ENCODE peak calls at places on chromosomes 16 and 17, in ten cellular contexts. A is testis; T is right lobe of liver; W is A549; O is NT2/D1; N is hepatocyte; M is esophagus squamous epithelium; I is naive thymus-derived CD4-positive, alpha-beta T cell; E is tibial nerve; F is transverse colon. H is an unnamed sample. For H3K9me3, the result is how much of the 10 kb centered on the place peaks cover.

GRCh38 chr17:17053446-17054379 is 11.5 kb downstream of the MPRIP start:
- DNase-seq in A (no peak), T (no peak), W (no peak), O (no peak), N (no peak), M (no peak), I (no peak), E (no peak), F (no peak), H (no peak)

GRCh38 chr17:27630607-27631408 is at the start of gene LGALS9:
- DNase-seq in A (no peak), T (no peak), W (no peak), O (no peak), N (no peak), M (no peak), I (peak), E (no peak), F (peak), H (peak)

GRCh38 chr16:29815032-29815721 is 775 bp upstream of the PAGR1 start:
- DNase-seq in A (peak), T (no peak), W (no peak), O (no peak), N (peak), M (no peak), I (no peak), E (no peak), F (no peak), H (peak)

GRCh38 chr17:49748791-49749190 is 15.1 kb downstream of the FAM117A start:
- DNase-seq in A (no peak), T (no peak), W (no peak), O (no peak), N (no peak), M (no peak), I (no peak), E (no peak), F (peak), H (no peak)

GRCh38 chr16:62832214-62832613 is 796.0 kb upstream of the CDH8 start:
- DNase-seq in A (no peak), T (no peak), W (no peak), O (no peak), N (no peak), M (no peak), I (no peak), E (no peak), F (no peak), H (no peak)

GRCh38 chr16:88941051-88941932 is 35.7 kb downstream of the CBFA2T3 start:
- DNase-seq in A (no peak), T (no peak), W (no peak), O (no peak), N (peak), M (no peak), I (peak), E (no peak), F (peak), H (no peak)

GRCh38 chr17:74444406-74444805 is 12.5 kb downstream of the GPRC5C start:
- DNase-seq in A (peak), T (peak), W (no peak), O (no peak), N (no peak), M (no peak), I (no peak), E (peak), F (no peak), H (peak)

GRCh38 chr17:55348749-55349354 is 72.8 kb downstream of the MMD start:
- DNase-seq in A (peak), T (peak), W (peak), O (no peak), N (peak), M (no peak), I (peak), E (peak), F (peak), H (peak)

GRCh38 chr16:2364638-2365210 is 24.2 kb upstream of the ABCA3 start:
- DNase-seq in A (no peak), T (no peak), W (no peak), O (no peak), N (peak), M (no peak), I (no peak), E (no peak), F (no peak), H (no peak)
- H3K9me3 ChIP-seq in A (under half), T (under half), W (under half), O (under half), N (under half), M (under half), I (under half), E (under half), F (under half), H (under half)

GRCh38 chr17:21399476-21400203 is 23.5 kb downstream of the KCNJ12 start:
- DNase-seq in A (no peak), T (no peak), W (no peak), O (no peak), N (no peak), M (no peak), I (no peak), E (no peak), F (no peak), H (no peak)
- H3K4me3 ChIP-seq in A (no peak), T (no peak), W (no peak), O (no peak), N (no peak), M (no peak), I (no peak), E (no peak), F (no peak), H (no peak)

DNA sequence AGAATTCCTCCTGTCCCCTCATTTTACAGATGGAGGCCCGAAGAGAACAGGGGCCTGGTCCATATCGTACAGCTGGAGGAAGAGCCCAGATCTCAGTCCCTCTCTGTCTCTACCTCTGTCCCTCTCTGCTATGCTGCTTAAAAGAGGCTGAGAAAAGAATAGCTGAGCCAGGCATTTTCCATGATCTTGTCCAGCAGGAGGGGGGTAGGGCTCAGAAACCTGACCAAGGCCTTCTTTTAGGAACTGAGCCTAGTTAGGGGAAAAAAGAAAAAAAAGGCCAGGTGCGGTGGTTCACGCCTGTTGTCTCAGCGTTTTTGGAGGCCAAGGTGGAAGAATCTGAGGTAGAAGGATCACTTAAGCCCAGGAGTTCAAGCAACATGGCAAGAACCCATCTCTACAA is 84.2 kb downstream of the MGAT5B start:
- DNase-seq in A (no peak), T (no peak), W (no peak), O (no peak), N (no peak), M (no peak), I (no peak), E (no peak), F (no peak), H (no peak)
- H3K9me3 ChIP-seq in A (under half), T (under half), W (under half), O (under half), N (under half), M (under half), I (under half), E (under half), F (under half), H (under half)

DNA sequence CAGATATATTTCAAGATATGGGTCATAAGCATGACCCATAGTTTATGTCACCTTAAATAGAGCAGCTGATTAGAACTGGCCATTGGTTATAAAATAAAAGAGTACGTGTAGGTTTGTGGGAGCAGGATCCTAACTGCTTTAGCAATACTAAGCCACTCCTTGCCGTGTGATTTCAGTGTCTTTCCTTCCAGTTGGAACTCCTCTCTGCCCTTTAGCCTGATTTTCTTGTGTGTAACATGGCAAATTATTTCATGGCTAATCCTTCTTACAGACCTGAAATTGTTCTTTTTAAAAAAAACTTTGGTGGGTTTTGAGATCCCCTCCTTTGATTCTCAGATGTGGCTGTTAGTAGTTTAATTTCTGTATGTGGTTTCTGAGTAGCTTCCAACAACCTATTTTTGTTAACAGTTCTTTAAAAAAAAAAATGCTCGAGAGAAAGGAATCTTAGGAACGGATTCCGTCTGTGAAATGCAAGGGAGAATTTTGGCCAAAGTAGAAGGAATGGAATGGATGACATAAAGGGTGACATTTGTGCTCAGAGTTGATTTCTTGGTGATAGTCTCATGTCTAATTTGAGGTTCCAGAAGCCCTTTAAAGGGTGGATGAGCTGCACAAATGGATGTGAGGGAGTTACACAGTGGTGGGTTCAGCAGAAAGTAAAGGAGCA is 40.0 kb downstream of the DHRS7B start:
- DNase-seq in A (no peak), T (no peak), W (no peak), O (no peak), N (no peak), M (no peak), I (no peak), E (no peak), F (no peak), H (no peak)
- H3K4me3 ChIP-seq in A (no peak), T (no peak), W (no peak), O (no peak), N (no peak), M (no peak), I (no peak), E (no peak), F (no peak), H (no peak)

GRCh38 chr17:69728816-69729215 is 314.3 kb downstream of the MAP2K6 start:
- DNase-seq in A (no peak), T (no peak), W (no peak), O (no peak), N (no peak), M (no peak), I (no peak), E (no peak), F (no peak), H (no peak)
- H3K9me3 ChIP-seq in A (under half), T (under half), W (under half), O (under half), N (under half), M (under half), I (under half), E (under half), F (under half), H (under half)

GRCh38 chr17:58475985-58476384 is 12.2 kb downstream of the HSF5 start:
- DNase-seq in A (no peak), T (no peak), W (no peak), O (no peak), N (no peak), M (no peak), I (no peak), E (no peak), F (no peak), H (no peak)

GRCh38 chr17:58468944-58469343 is 19.3 kb downstream of the HSF5 start:
- DNase-seq in A (no peak), T (no peak), W (no peak), O (no peak), N (no peak), M (no peak), I (no peak), E (no peak), F (no peak), H (no peak)

GRCh38 chr17:58470356-58470755 is 17.9 kb downstream of the HSF5 start:
- DNase-seq in A (no peak), T (no peak), W (no peak), O (no peak), N (no peak), M (no peak), I (no peak), E (no peak), F (no peak), H (no peak)
- H3K4me3 ChIP-seq in A (no peak), T (no peak), W (no peak), O (no peak), N (no peak), M (no peak), I (no peak), E (no peak), F (no peak), H (no peak)

GRCh38 chr16:64865037-64865696 is 256.7 kb downstream of the CDH11 start:
- DNase-seq in A (no peak), T (no peak), W (no peak), O (no peak), N (no peak), M (no peak), I (no peak), E (no peak), F (no peak), H (no peak)
- H3K9me3 ChIP-seq in A (under half), T (under half), W (under half), O (under half), N (under half), M (under half), I (under half), E (under half), F (under half), H (under half)

GRCh38 chr17:40541873-40542561 is 23.3 kb downstream of the CCR7 start:
- DNase-seq in A (no peak), T (peak), W (no peak), O (no peak), N (no peak), M (no peak), I (no peak), E (peak), F (no peak), H (no peak)

GRCh38 chr17:40540448-40540847 is 24.8 kb downstream of the CCR7 start:
- DNase-seq in A (no peak), T (no peak), W (no peak), O (no peak), N (no peak), M (no peak), I (peak), E (no peak), F (no peak), H (no peak)

GRCh38 chr17:40539711-40540411 is 25.4 kb downstream of the CCR7 start:
- DNase-seq in A (no peak), T (peak), W (no peak), O (no peak), N (no peak), M (no peak), I (peak), E (no peak), F (no peak), H (no peak)

GRCh38 chr17:40542562-40543411 is 22.5 kb downstream of the CCR7 start:
- DNase-seq in A (peak), T (peak), W (peak), O (no peak), N (peak), M (no peak), I (no peak), E (peak), F (peak), H (no peak)

DNA sequence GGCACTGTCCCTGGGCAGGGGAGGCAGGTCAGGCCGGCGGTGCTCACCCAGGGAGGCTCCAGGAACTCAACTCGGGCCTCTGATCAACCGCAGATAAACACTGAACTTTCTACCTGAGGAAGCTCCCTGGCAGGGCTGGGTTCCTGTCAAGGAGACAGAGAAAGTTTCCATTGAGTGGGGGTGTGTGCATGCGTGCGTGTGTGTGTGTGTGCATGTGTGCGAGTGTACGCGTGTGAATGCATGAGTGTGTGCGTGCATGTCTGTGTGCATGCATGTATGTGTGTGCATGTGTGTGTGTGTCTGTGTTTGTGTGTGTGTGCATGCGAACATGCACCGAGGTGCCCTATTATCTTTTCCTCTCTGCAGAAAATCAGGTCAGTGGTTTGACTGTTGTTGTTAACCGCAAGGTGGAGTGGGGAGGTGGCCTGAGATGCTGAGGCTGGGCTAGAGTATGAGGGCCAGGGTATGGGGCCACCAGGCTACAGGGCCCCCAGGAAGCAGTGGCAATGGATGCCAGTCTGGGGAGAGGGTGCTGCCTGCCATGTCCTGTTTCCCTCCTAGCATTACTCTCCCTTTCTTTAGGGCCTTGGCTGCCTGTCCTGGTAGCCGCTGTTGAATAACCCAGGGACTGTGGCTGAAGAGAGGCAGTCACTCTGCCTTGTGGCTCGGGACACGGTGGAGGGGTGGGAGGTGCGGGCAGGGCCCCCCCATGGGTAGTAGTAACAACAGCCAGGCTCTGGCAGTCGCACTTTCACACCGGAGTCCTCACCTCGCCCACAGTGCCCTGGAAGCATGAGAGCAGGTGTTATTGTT is 24.0 kb downstream of the CCR7 start:
- DNase-seq in A (no peak), T (no peak), W (no peak), O (no peak), N (peak), M (no peak), I (peak), E (no peak), F (no peak), H (no peak)
- H3K4me3 ChIP-seq in A (no peak), T (no peak), W (no peak), O (no peak), N (no peak), M (no peak), I (peak), E (no peak), F (no peak), H (no peak)

GRCh38 chr16:3220839-3221238 is 14.1 kb downstream of the ZNF200 start:
- DNase-seq in A (no peak), T (no peak), W (no peak), O (no peak), N (no peak), M (no peak), I (no peak), E (no peak), F (no peak), H (no peak)
- H3K9me3 ChIP-seq in A (under half), T (under half), W (half or more), O (half or more), N (under half), M (half or more), I (half or more), E (under half), F (half or more), H (under half)

GRCh38 chr17:7137182-7137943 is 22.7 kb upstream of the ASGR2 start:
- DNase-seq in A (peak), T (no peak), W (no peak), O (no peak), N (no peak), M (no peak), I (no peak), E (no peak), F (peak), H (no peak)
- H3K4me3 ChIP-seq in A (no peak), T (no peak), W (no peak), O (no peak), N (no peak), M (no peak), I (no peak), E (no peak), F (no peak), H (no peak)

H was measured in MG63.